ENCODE peak calls at places on chromosomes 13 and 19, in six cellular contexts. One of them, this sample, is unnamed.

GRCh38 chr19:30781519-30781918 is 409.3 kb downstream of the ZNF536 start:
- DNase-seq in EL: no peak
- DNase-seq in stimulated activated CD4-positive, alpha-beta T cell treated with anti-CD3 and anti-CD28 coated beads, Interleukin-1b, Interleukin-23, amount 100 ng/mL, for 24 hours: no peak
- DNase-seq in dermis microvascular lymphatic vessel endothelial cell: no peak
- DNase-seq in NCI-H510A: no peak
- DNase-seq in SK-MEL-5: no peak
- DNase-seq in this sample: no peak

GRCh38 chr13:41356788-41357187 is 45.7 kb downstream of the NAA16 start:
- DNase-seq in EL: no peak
- DNase-seq in stimulated activated CD4-positive, alpha-beta T cell treated with anti-CD3 and anti-CD28 coated beads, Interleukin-1b, Interleukin-23, amount 100 ng/mL, for 24 hours: peak; percentile 7
- DNase-seq in dermis microvascular lymphatic vessel endothelial cell: no peak
- DNase-seq in NCI-H510A: no peak
- DNase-seq in SK-MEL-5: no peak
- DNase-seq in this sample: no peak

GRCh38 chr19:35000647-35001501 is 751 bp downstream of the GRAMD1A start:
- DNase-seq in EL: peak; percentile 30
- DNase-seq in stimulated activated CD4-positive, alpha-beta T cell treated with anti-CD3 and anti-CD28 coated beads, Interleukin-1b, Interleukin-23, amount 100 ng/mL, for 24 hours: peak; percentile 54
- DNase-seq in dermis microvascular lymphatic vessel endothelial cell: no peak
- DNase-seq in NCI-H510A: no peak
- DNase-seq in SK-MEL-5: peak; percentile 12
- DNase-seq in this sample: peak; percentile 40

GRCh38 chr19:30087381-30088138 is 145.5 kb downstream of the URI1 start:
- DNase-seq in EL: no peak
- DNase-seq in stimulated activated CD4-positive, alpha-beta T cell treated with anti-CD3 and anti-CD28 coated beads, Interleukin-1b, Interleukin-23, amount 100 ng/mL, for 24 hours: no peak
- DNase-seq in dermis microvascular lymphatic vessel endothelial cell: no peak
- DNase-seq in NCI-H510A: no peak
- DNase-seq in SK-MEL-5: no peak
- DNase-seq in this sample: no peak

GRCh38 chr19:55324705-55325104 is 436 bp downstream of the TMEM150B start:
- DNase-seq in EL: no peak
- DNase-seq in stimulated activated CD4-positive, alpha-beta T cell treated with anti-CD3 and anti-CD28 coated beads, Interleukin-1b, Interleukin-23, amount 100 ng/mL, for 24 hours: no peak
- DNase-seq in dermis microvascular lymphatic vessel endothelial cell: no peak
- DNase-seq in NCI-H510A: no peak
- DNase-seq in SK-MEL-5: no peak
- DNase-seq in this sample: no peak

GRCh38 chr13:97256343-97256783 is 34.2 kb downstream of the MBNL2 start:
- DNase-seq in EL: peak; percentile 91
- DNase-seq in stimulated activated CD4-positive, alpha-beta T cell treated with anti-CD3 and anti-CD28 coated beads, Interleukin-1b, Interleukin-23, amount 100 ng/mL, for 24 hours: no peak
- DNase-seq in dermis microvascular lymphatic vessel endothelial cell: peak; percentile 96
- DNase-seq in NCI-H510A: no peak
- DNase-seq in SK-MEL-5: peak; percentile 41
- DNase-seq in this sample: no peak

GRCh38 chr19:51417107-51417806 is at the start of gene SIGLEC10:
- DNase-seq in EL: peak; percentile 28
- DNase-seq in stimulated activated CD4-positive, alpha-beta T cell treated with anti-CD3 and anti-CD28 coated beads, Interleukin-1b, Interleukin-23, amount 100 ng/mL, for 24 hours: peak; percentile 40
- DNase-seq in dermis microvascular lymphatic vessel endothelial cell: no peak
- DNase-seq in NCI-H510A: no peak
- DNase-seq in SK-MEL-5: no peak
- DNase-seq in this sample: no peak

GRCh38 chr13:109088528-109088927 is 459.1 kb downstream of the MYO16 start:
- DNase-seq in EL: no peak
- DNase-seq in stimulated activated CD4-positive, alpha-beta T cell treated with anti-CD3 and anti-CD28 coated beads, Interleukin-1b, Interleukin-23, amount 100 ng/mL, for 24 hours: no peak
- DNase-seq in dermis microvascular lymphatic vessel endothelial cell: no peak
- DNase-seq in NCI-H510A: no peak
- DNase-seq in SK-MEL-5: no peak
- DNase-seq in this sample: no peak

GRCh38 chr19:39982883-39983282 is 11.9 kb downstream of the PSMC4 start:
- DNase-seq in EL: no peak
- DNase-seq in stimulated activated CD4-positive, alpha-beta T cell treated with anti-CD3 and anti-CD28 coated beads, Interleukin-1b, Interleukin-23, amount 100 ng/mL, for 24 hours: no peak
- DNase-seq in dermis microvascular lymphatic vessel endothelial cell: no peak
- DNase-seq in NCI-H510A: no peak
- DNase-seq in SK-MEL-5: no peak
- DNase-seq in this sample: no peak

This sample was measured in iPS-NIHi11.